ENCODE peak calls at places on chromosomes 13 and 19, in four cellular contexts. N, K, O and R are unnamed samples. For H3K4me1, the result is how much of the 10 kb centered on the place peaks cover.

GRCh38 chr13:113927661-113928581 is 46.0 kb downstream of the C13orf46 start:
- DNase-seq in K (no peak), N (peak), O (no peak), R (peak)

GRCh38 chr19:13207237-13208130 is 57.3 kb downstream of the IER2 start:
- DNase-seq in O (no peak), N (peak), K (no peak), R (peak)

GRCh38 chr19:28960586-28960985 is 252.4 kb downstream of the UQCRFS1 start:
- DNase-seq in N (no peak), O (no peak), K (no peak), R (no peak)

GRCh38 chr19:16620018-16620417 is 8.0 kb downstream of the MED26 start:
- DNase-seq in O (no peak), K (no peak), N (no peak), R (no peak)

GRCh38 chr13:107348471-107348870 is 780.5 kb upstream of the ARGLU1 start:
- DNase-seq in N (no peak), O (no peak), K (no peak), R (no peak)

GRCh38 chr13:111911754-111912452 is 155.0 kb upstream of the SOX1 start:
- DNase-seq in N (peak), O (no peak), K (no peak), R (peak)

GRCh38 chr19:1394252-1395193 is 6.8 kb downstream of the GAMT start:
- DNase-seq in K (no peak), N (peak), O (no peak), R (no peak)

GRCh38 chr19:48629599-48630288 is 7.4 kb downstream of the DBP start:
- DNase-seq in K (no peak), N (peak), O (peak), R (peak)

GRCh38 chr19:49473868-49474544 is at the start of gene FLT3LG:
- DNase-seq in N (peak), O (no peak), K (peak), R (peak)

GRCh38 chr13:84641491-84641890 is 759.2 kb upstream of the SLITRK1 start:
- DNase-seq in N (no peak), O (no peak), K (no peak), R (no peak)

GRCh38 chr19:29516821-29517395 is 8.9 kb upstream of the VSTM2B start:
- DNase-seq in K (no peak), O (no peak), N (no peak), R (no peak)

GRCh38 chr19:40703029-40703755 is 12.7 kb upstream of the NUMBL start:
- DNase-seq in K (no peak), O (no peak), N (no peak), R (no peak)

GRCh38 chr19:42244452-42245220 is 2.2 kb upstream of the GSK3A start:
- DNase-seq in K (peak), O (peak), N (peak), R (peak)

GRCh38 chr19:36169084-36169760 is 17.0 kb upstream of the COX7A1 start:
- DNase-seq in O (no peak), N (no peak), K (no peak), R (peak)

GRCh38 chr19:41904118-41904870 is 21.3 kb downstream of the ARHGEF1 start:
- DNase-seq in K (peak), O (no peak), N (no peak), R (peak)

GRCh38 chr13:44098559-44098958 is 218.9 kb downstream of the LACC1 start:
- DNase-seq in K (no peak), O (no peak), N (no peak), R (no peak)

GRCh38 chr13:99698010-99698815 is 196.9 kb downstream of the TM9SF2 start:
- DNase-seq in N (no peak), O (no peak), K (no peak), R (no peak)
- H3K4me2 ChIP-seq in N (no peak), O (no peak), K (no peak), R (no peak)

GRCh38 chr19:7337380-7338194 is 11.2 kb upstream of the ARHGEF18 start:
- DNase-seq in O (no peak), N (no peak), K (no peak), R (no peak)

GRCh38 chr19:7336321-7336973 is 12.3 kb upstream of the ARHGEF18 start:
- DNase-seq in N (no peak), K (no peak), O (no peak), R (no peak)

GRCh38 chr19:7340959-7341837 is 7.5 kb upstream of the ARHGEF18 start:
- DNase-seq in N (peak), K (peak), O (peak), R (peak)

GRCh38 chr19:7346488-7346971 is 2.2 kb upstream of the ARHGEF18 start:
- DNase-seq in O (no peak), N (no peak), K (no peak), R (no peak)

DNA sequence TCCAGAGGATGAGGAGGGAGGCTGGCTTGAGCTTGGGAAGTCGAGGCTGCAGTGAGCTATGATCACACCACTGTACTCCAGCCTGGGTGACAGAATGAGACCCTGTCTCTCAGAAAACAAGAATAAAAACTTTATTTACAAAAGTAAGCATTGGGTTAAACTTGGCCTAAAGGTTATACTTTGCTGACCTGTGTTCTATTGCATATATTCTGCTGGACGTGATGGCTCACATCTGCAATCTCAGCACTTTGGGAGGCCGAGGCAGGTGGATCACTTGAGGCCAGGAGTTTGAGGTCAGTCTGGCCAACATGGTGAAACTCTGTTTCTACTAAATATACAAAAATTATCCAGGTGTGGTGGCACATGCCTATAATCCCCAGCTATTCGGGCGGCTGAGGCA is 6.6 kb upstream of the ARHGEF18 start:
- DNase-seq in N (no peak), O (no peak), K (no peak), R (no peak)
- H3K4me1 ChIP-seq in N (under half), O (under half), K (under half), R (under half)

GRCh38 chr19:19171110-19171672 is 1.1 kb upstream of the MEF2B start:
- DNase-seq in K (no peak), N (no peak), O (no peak), R (no peak)
- H3K4me2 ChIP-seq in K (no peak), N (no peak), O (no peak), R (no peak)

GRCh38 chr19:38712161-38712748 is 32.0 kb downstream of the CAPN12 start:
- DNase-seq in N (no peak), O (no peak), K (no peak), R (no peak)
- H3K4me1 ChIP-seq in N (under half), O (under half), K (under half), R (under half)

DNA sequence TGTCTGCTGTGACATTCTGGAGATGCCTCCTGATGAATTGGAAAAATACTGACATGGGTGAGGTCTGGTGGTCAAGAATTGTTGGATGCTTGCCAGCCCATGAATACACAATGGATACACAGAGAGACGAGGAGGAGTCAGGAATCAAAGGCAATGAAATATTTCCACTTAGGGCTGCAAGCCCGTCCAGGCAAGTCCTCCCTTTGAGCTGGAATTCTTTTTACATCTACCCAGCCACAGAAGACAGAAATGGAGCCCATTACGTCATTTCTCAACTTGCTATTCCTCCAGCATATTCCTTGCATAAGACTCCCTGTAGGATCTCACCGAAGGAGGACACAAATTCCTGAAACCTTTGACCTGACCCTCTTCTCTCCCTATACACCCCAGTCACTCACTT is 15.7 kb upstream of the IGFL4 start:
- DNase-seq in N (no peak), O (no peak), K (peak), R (no peak)
- H3K4me2 ChIP-seq in N (no peak), O (no peak), K (peak), R (no peak)

DNA sequence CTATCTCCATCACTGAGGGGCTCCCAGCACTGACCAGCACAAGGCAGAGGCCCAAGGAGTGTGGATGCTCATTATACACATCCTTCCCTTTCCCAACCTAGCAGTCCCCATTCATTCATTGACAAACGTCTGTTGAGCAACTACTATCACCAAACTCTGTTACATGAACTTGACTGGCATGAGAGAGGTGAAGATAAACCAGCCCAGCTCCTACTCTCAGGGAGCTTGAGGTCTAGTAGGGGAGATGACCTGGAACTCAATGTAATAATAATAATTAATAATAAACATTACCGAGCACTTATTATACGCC is 8.9 kb upstream of the CEACAM16 start:
- DNase-seq in O (no peak), N (no peak), K (no peak), R (no peak)
- H3K4me1 ChIP-seq in O (under half), N (under half), K (half or more), R (under half)